ENCODE peak calls at places on chromosomes 16 and 17, in six cellular contexts. H is psoas muscle, Y is ovary, L is body of pancreas, N is A549, J is fibroblast of pulmonary artery. C is an unnamed sample.
A peak's percentile ranks its signal among the peaks of the same experiment; 100 is the strongest.

GRCh38 chr16:27333104-27333503 is 19.3 kb downstream of the IL4R start:
- DNase-seq in H (no peak), Y (no peak), L (no peak), N (no peak), J (no peak), C (no peak)

GRCh38 chr17:73187203-73187769 is 5.6 kb upstream of the COG1 start:
- DNase-seq in N (no peak), H (no peak), L (no peak), Y (no peak), J (no peak), C (no peak)

GRCh38 chr16:78925071-78925714 is 675.3 kb downstream of the MAF start:
- DNase-seq in H (peak; percentile 70), L (peak; percentile 52), Y (no peak), N (peak; percentile 16), J (no peak), C (no peak)

GRCh38 chr17:75707096-75707720 is 14.1 kb upstream of the ITGB4 start:
- DNase-seq in N (peak; percentile 90), L (no peak), Y (peak; percentile 47), H (no peak), J (peak; percentile 58), C (peak; percentile 95)

GRCh38 chr16:58960484-58960883 is 226.4 kb upstream of the GOT2 start:
- DNase-seq in Y (no peak), N (no peak), H (no peak), J (no peak), L (no peak), C (no peak)

GRCh38 chr17:66839616-66840015 is 4.7 kb downstream of the CACNG5 start:
- DNase-seq in L (no peak), H (no peak), Y (no peak), N (no peak), J (no peak), C (no peak)

GRCh38 chr17:80270836-80271235 is 10.2 kb downstream of the RNF213 start:
- DNase-seq in J (peak; percentile 30), Y (no peak), L (peak; percentile 29), N (peak; percentile 69), H (no peak), C (peak; percentile 15)

GRCh38 chr17:13593757-13594156 is 8.0 kb downstream of the HS3ST3A1 start:
- DNase-seq in N (no peak), H (no peak), Y (no peak), J (no peak), L (no peak), C (no peak)

GRCh38 chr17:79834575-79835469 is 4.4 kb downstream of the CBX4 start:
- DNase-seq in J (no peak), L (peak; percentile 28), H (no peak), N (no peak), Y (no peak), C (no peak)

GRCh38 chr17:28612936-28613872 is 781 bp downstream of the RSKR start:
- DNase-seq in L (peak; percentile 57), J (peak; percentile 54), H (no peak), Y (peak; percentile 41), N (peak; percentile 56), C (peak; percentile 25)

GRCh38 chr17:82342361-82343079 is 9.0 kb upstream of the SECTM1 start:
- DNase-seq in N (no peak), Y (no peak), J (no peak), L (no peak), H (no peak), C (no peak)

GRCh38 chr17:1907818-1908698 is 78.3 kb downstream of the RPA1 start:
- DNase-seq in H (peak; percentile 57), L (peak; percentile 15), Y (no peak), J (peak; percentile 48), N (no peak), C (no peak)

GRCh38 chr16:12575288-12575687 is 228.4 kb downstream of the CPPED1 start:
- DNase-seq in J (no peak), N (no peak), H (no peak), L (no peak), Y (no peak), C (no peak)

GRCh38 chr17:9986754-9987382 is 81.8 kb upstream of the RCVRN start:
- DNase-seq in N (no peak), L (no peak), H (peak; percentile 76), Y (no peak), J (no peak), C (no peak)

GRCh38 chr17:31061678-31062077 is 33.1 kb upstream of the NF1 start:
- DNase-seq in N (no peak), J (no peak), Y (no peak), H (no peak), L (no peak), C (no peak)

GRCh38 chr16:65004570-65004969 is 117.3 kb downstream of the CDH11 start:
- DNase-seq in N (no peak), L (no peak), Y (no peak), H (no peak), J (no peak), C (no peak)

GRCh38 chr16:1984347-1985225 is 593 bp downstream of the GFER start:
- DNase-seq in N (no peak), L (peak; percentile 44), J (no peak), H (no peak), Y (no peak), C (no peak)

GRCh38 chr17:4541328-4542002 is 13.7 kb downstream of the MYBBP1A start:
- DNase-seq in Y (no peak), L (no peak), N (no peak), J (no peak), H (peak; percentile 57), C (no peak)

GRCh38 chr17:48597775-48598631 is 4.4 kb upstream of the HOXB5 start:
- DNase-seq in H (peak; percentile 78), N (no peak), J (no peak), Y (no peak), L (peak; percentile 48), C (no peak)

GRCh38 chr17:19343256-19343630 is 19.3 kb downstream of the B9D1 start:
- DNase-seq in L (no peak), Y (peak; percentile 13), N (no peak), H (peak; percentile 26), J (no peak), C (no peak)

GRCh38 chr16:23432176-23433128 is 20.5 kb downstream of the COG7 start:
- DNase-seq in N (no peak), L (no peak), H (no peak), J (peak; percentile 16), Y (no peak), C (no peak)

GRCh38 chr16:4944333-4945281 is 7.7 kb upstream of the PPL start:
- DNase-seq in J (peak; percentile 98), L (peak; percentile 94), N (peak; percentile 89), H (peak; percentile 93), Y (peak; percentile 97), C (peak; percentile 97)

GRCh38 chr16:21701271-21701670 is 37.5 kb downstream of the OTOA start:
- DNase-seq in N (no peak), J (no peak), Y (no peak), L (no peak), H (no peak), C (no peak)

GRCh38 chr16:7805997-7806396 is 473.4 kb downstream of the RBFOX1 start:
- DNase-seq in N (no peak), Y (no peak), H (no peak), L (no peak), J (no peak), C (no peak)

GRCh38 chr17:8872036-8872704 is 4.7 kb upstream of the PIK3R6 start:
- DNase-seq in N (no peak), L (no peak), J (no peak), H (no peak), Y (no peak), C (no peak)

GRCh38 chr17:39484178-39484577 is 22.9 kb downstream of the CDK12 start:
- DNase-seq in Y (no peak), H (no peak), N (no peak), L (no peak), J (no peak), C (no peak)

GRCh38 chr17:31155208-31155810 is 60.5 kb downstream of the NF1 start:
- DNase-seq in Y (no peak), J (peak; percentile 11), H (no peak), N (no peak), L (no peak), C (no peak)

GRCh38 chr16:51119576-51120288 is 31.3 kb downstream of the SALL1 start:
- DNase-seq in L (no peak), N (no peak), J (no peak), H (no peak), Y (no peak), C (no peak)

GRCh38 chr17:226773-227580 is 45.5 kb upstream of the DOC2B start:
- DNase-seq in H (peak; percentile 50), Y (no peak), J (no peak), L (no peak), N (no peak), C (no peak)

DNA sequence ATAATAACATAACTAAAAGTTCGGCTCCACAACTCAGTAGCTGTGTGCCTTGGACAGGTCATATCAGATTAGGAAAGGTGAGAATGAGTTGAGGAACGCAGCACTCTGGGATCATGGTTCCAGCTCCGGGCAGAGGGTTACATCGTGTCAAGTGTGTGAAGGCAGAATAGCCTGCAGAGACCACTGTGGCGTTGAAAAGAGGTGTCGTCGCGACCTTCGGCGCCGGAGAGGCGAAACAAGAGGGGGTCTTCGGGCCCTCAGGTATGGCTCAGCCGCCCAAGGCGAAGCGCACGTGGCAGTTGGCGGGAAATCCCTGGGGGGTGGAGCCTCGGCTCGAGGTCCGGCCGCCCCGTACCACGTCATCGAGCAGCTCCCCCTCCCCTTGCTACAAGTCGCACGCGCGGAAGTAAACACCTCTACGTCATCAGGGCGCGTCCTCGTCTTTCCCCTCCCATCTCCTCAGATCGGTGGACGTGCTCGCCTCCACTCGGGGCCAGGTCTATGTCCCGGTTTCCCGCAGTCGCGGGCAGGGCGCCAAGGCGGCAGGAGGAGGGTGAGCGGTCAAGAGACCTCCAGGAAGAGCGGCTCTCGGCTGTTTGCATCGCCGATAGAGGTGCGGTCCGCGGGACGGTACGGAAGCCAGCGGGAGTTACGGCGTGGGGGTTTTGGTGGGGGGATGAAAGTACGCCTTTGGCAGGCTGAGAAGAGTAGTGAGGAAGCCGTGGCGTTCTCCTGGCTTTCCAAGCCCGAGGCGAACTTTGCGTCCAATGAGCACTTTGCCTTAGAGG is at the start of gene DHX40:
- DNase-seq in L (peak; percentile 95), Y (peak; percentile 97), N (peak; percentile 95), J (peak; percentile 97), H (peak; percentile 97), C (peak; percentile 79)
- TF ChIP-seq CTCF in L (peak; percentile 6), Y (no peak), N (no peak), J (no peak), H (no peak), C (no peak)

DNA sequence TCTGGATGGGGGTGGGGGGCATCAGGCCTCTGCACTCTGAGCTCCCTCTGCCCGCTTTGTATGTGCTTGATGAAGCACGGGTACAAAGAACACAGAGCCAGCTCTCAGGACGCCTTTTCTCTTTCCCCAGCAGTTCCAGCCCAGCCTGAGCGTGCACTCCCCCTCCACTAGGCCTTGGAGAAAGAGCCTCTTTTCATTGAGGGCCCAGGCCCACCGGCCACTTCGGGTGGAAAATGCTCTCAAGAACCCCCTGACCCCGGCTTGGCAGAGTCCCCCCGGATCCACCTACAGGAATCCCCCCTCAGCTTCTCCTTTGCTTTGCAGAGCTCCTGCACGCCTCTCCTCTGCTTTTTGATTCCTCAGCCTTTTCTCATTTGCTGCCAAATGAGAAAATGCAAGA is 30.2 kb downstream of the MRC2 start:
- DNase-seq in H (peak; percentile 52), J (no peak), Y (no peak), L (no peak), N (no peak), C (no peak)
- TF ChIP-seq CTCF in H (no peak), J (no peak), Y (no peak), L (no peak), N (no peak), C (no peak)

GRCh38 chr16:55543470-55543869 is 23.0 kb upstream of the CAPNS2 start:
- DNase-seq in N (no peak), J (peak; percentile 68), Y (no peak), L (no peak), H (no peak), C (peak; percentile 47)
- TF ChIP-seq CTCF in N (peak; percentile 61), J (peak; percentile 23), Y (peak; percentile 21), L (peak; percentile 53), H (peak; percentile 53), C (peak; percentile 74)

GRCh38 chr17:74682028-74682427 is 30.7 kb downstream of the CD300LF start:
- DNase-seq in H (no peak), N (no peak), Y (no peak), L (no peak), J (no peak), C (no peak)
- TF ChIP-seq CTCF in H (no peak), N (no peak), Y (no peak), L (no peak), J (no peak), C (no peak)

C was measured in PC-9.